ENCODE peak calls at places on chromosomes 3 and 15, in nine cellular contexts. Q is A549; M is effector memory CD4-positive, alpha-beta T cell; T is CD8-positive, alpha-beta T cell; X is hepatocyte; L is naive thymus-derived CD4-positive, alpha-beta T cell; U is PC-9; B is left ventricle myocardium inferior; O is H9. A is an unnamed sample.

GRCh38 chr3:53821631-53822068 is 24.6 kb downstream of the CHDH start:
- DNase-seq in L (no peak), U (no peak), B (no peak), O (no peak), M (no peak), T (no peak), X (no peak), Q (no peak), A (no peak)

GRCh38 chr3:63521657-63522056 is 130.8 kb upstream of the SNTN start:
- DNase-seq in B (no peak), X (no peak), O (no peak), Q (no peak), T (no peak), U (no peak), L (no peak), M (no peak), A (no peak)

GRCh38 chr15:67945951-67946700 is 106.3 kb upstream of the RNU6-1 start:
- DNase-seq in X (peak; percentile 75), L (no peak), U (peak; percentile 77), B (no peak), Q (no peak), T (no peak), M (no peak), O (peak; percentile 91), A (no peak)

GRCh38 chr3:109275702-109276293 is 40.5 kb downstream of the DPPA2 start:
- DNase-seq in L (no peak), Q (peak; percentile 40), B (no peak), U (peak; percentile 38), X (peak; percentile 69), M (no peak), T (no peak), O (peak; percentile 56), A (no peak)

GRCh38 chr3:69226071-69226470 is 103.7 kb upstream of the LMOD3 start:
- DNase-seq in U (no peak), Q (no peak), X (no peak), O (no peak), B (no peak), L (no peak), T (no peak), M (no peak), A (no peak)

GRCh38 chr3:70856414-70857162 is 544.1 kb upstream of the MDFIC2 start:
- DNase-seq in O (no peak), B (no peak), T (no peak), L (no peak), M (no peak), Q (peak; percentile 9), X (no peak), U (no peak), A (no peak)

GRCh38 chr3:181711325-181712135 is at the start of gene SOX2:
- DNase-seq in B (peak; percentile 35), Q (peak; percentile 89), L (no peak), U (peak; percentile 71), X (peak; percentile 93), T (peak; percentile 17), M (no peak), O (peak; percentile 93), A (no peak)

GRCh38 chr3:81816473-81817260 is 55.2 kb upstream of the GBE1 start:
- DNase-seq in O (no peak), M (no peak), X (peak; percentile 14), T (no peak), Q (no peak), U (no peak), B (no peak), L (no peak), A (no peak)

GRCh38 chr3:55467099-55467498 is 20.0 kb downstream of the WNT5A start:
- DNase-seq in T (no peak), L (no peak), Q (no peak), B (no peak), U (no peak), M (no peak), O (no peak), X (no peak), A (no peak)

GRCh38 chr3:107829185-107829584 is 261.6 kb downstream of the CD47 start:
- DNase-seq in X (no peak), M (no peak), O (no peak), U (no peak), T (no peak), L (no peak), B (no peak), Q (no peak), A (no peak)

GRCh38 chr3:177420643-177421042 is 223.4 kb upstream of the TBL1XR1 start:
- DNase-seq in Q (no peak), L (no peak), X (no peak), M (no peak), U (no peak), T (no peak), B (no peak), O (no peak), A (no peak)

GRCh38 chr15:31591908-31592307 is 265.3 kb downstream of the KLF13 start:
- DNase-seq in M (no peak), T (no peak), B (no peak), X (no peak), L (no peak), O (no peak), U (no peak), Q (no peak), A (no peak)

GRCh38 chr3:172226831-172227230 is 187.5 kb downstream of the FNDC3B start:
- DNase-seq in B (no peak), O (no peak), L (no peak), M (no peak), X (no peak), U (no peak), Q (no peak), T (no peak), A (no peak)

GRCh38 chr3:172224560-172225214 is 185.3 kb downstream of the FNDC3B start:
- DNase-seq in B (no peak), L (no peak), Q (no peak), X (no peak), U (no peak), T (no peak), M (no peak), O (no peak), A (no peak)

GRCh38 chr3:172222474-172223071 is 183.2 kb downstream of the FNDC3B start:
- DNase-seq in M (no peak), T (no peak), B (no peak), L (no peak), O (no peak), Q (no peak), U (no peak), X (no peak), A (no peak)

GRCh38 chr3:172223870-172224269 is 184.5 kb downstream of the FNDC3B start:
- DNase-seq in B (no peak), O (no peak), Q (no peak), X (no peak), T (no peak), L (no peak), U (no peak), M (no peak), A (no peak)

GRCh38 chr3:172225215-172225707 is 185.9 kb downstream of the FNDC3B start:
- DNase-seq in B (no peak), Q (no peak), L (no peak), O (no peak), X (no peak), U (no peak), T (no peak), M (no peak), A (no peak)
- H3K27ac ChIP-seq in B (no peak overlapping the region), Q (no peak overlapping the region), L (no peak overlapping the region), O (no peak overlapping the region), X (no peak overlapping the region), U (peak overlapping the region; percentile 17), T (no peak overlapping the region), M (no peak overlapping the region), A (no peak overlapping the region)

DNA sequence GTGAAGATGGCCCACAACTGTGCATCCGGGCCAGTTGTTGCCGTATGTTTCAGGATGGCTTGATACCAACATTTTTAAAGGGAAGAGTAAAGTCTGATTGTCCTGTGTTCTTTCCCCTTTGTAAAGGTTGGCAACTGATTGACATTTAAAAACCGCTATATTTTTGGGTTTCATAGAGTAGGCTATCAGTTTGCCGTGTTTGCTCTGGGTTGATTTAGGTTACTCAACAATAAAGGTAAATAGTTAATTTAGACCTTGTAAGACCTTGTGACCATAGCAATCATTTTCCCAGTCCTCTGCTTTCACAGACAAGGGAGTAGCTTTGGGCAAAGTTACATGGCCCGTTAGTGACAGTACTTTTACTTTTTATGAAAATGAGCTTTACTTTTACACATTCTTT is 167.9 kb downstream of the PTPRG start:
- DNase-seq in U (no peak), O (no peak), Q (no peak), T (no peak), L (no peak), X (no peak), M (no peak), B (no peak), A (no peak)
- H3K27ac ChIP-seq in U (no peak overlapping the region), O (no peak overlapping the region), Q (no peak overlapping the region), T (no peak overlapping the region), L (no peak overlapping the region), X (no peak overlapping the region), M (no peak overlapping the region), B (peak overlapping the region; percentile 36), A (no peak overlapping the region)

DNA sequence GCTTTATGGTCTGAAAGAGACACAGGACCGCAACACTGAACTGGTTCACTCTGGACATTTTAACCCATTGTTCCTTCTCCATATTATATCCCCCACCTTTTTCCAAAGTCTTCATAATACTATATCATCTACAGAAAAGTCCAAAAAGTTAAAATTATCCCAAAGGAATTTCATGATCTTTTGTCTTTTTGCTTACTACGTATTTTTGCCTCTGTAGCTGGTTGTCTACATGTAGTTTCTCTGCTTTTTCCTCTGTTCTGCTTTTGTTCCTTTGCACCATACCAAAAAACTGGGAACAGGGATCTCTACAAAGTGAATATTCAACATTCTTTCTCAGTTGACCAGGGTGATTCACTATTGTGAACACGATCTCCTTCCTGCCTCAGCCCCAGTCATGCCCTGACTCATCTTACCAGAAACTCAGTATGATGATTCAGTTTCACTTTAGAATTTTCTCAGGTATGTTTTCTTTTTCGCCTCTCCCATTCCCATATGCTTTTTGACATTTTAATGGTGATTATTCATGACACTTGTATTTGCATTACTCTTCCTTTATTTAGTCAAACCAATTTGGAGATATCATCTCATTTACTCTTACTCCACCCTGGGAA is 14.4 kb downstream of the EMC4 start:
- DNase-seq in L (no peak), O (no peak), T (no peak), X (no peak), M (no peak), U (peak; percentile 58), B (no peak), Q (peak; percentile 68), A (no peak)
- H3K27ac ChIP-seq in L (no peak overlapping the region), O (no peak overlapping the region), T (no peak overlapping the region), X (no peak overlapping the region), M (no peak overlapping the region), U (peak overlapping the region; percentile 99), B (no peak overlapping the region), Q (peak overlapping the region; percentile 21), A (no peak overlapping the region)

DNA sequence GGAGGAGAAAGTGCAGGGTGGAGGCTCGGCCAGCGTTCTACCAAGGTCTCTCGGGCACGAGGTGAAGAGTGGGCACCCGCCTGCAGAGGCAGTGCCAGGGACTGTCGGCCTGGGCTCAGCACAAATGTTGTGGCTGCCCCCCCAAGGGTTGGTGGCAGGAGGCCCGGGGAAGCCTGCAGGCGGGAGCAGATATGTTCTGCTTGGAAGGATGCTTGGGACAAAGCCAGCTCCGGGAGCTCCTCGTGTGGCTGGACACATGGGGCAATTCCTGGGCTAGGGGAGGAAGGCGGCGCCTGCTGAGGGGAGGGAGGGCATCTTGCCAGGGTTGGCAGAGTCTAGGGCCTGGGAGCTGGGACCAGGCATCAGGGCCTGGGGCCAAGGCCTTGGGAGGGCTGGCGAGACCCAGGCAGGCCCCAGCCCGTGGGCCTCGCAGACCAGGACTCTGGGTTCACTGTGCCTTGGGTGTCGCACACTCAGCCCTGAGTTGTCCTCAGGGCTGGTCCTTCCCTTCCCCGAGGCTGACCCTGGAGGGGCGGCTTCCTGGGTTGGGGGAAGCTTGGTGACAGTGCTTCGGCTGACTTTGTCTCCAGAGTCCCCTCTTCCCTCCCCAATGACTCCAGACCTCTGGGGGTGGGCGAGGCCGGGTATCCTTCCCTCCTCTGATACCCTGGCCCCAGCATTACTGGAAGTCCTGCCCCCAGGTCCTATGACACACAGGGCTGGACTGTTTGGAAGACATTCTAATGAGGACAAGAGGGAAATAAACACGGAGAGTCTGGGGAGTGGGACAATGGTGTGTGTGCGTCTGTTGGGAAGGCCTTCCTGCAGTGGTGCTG is 30.2 kb upstream of the FBLN2 start:
- DNase-seq in T (no peak), L (no peak), M (no peak), B (peak; percentile 89), Q (no peak), U (no peak), O (no peak), X (no peak), A (no peak)
- H3K27ac ChIP-seq in T (no peak overlapping the region), L (no peak overlapping the region), M (no peak overlapping the region), B (peak overlapping the region; percentile 93), Q (no peak overlapping the region), U (no peak overlapping the region), O (no peak overlapping the region), X (no peak overlapping the region), A (no peak overlapping the region)